ENCODE peak calls at places on chromosomes 13 and 19, in nine cellular contexts. T is heart right ventricle, U is tibial artery, O is GM12865, C is GM10248, A is glutamatergic neuron, P is body of pancreas, J is GM13976, Y is endothelial cell. M is an unnamed sample.

GRCh38 chr13:21150013-21150412 is 26.3 kb downstream of the SKA3 start:
- DNase-seq in T (no peak), U (no peak), O (no peak), C (no peak), A (no peak), P (no peak), J (no peak), Y (no peak), M (no peak)

GRCh38 chr19:35704218-35704617 is at the start of gene ZBTB32:
- DNase-seq in T (no peak), U (no peak), O (no peak), C (no peak), A (no peak), P (no peak), J (peak; percentile 37), Y (peak; percentile 37), M (peak; percentile 39)

GRCh38 chr19:34431681-34432402 is 3.7 kb downstream of the UBA2 start:
- DNase-seq in T (no peak), U (no peak), O (no peak), C (no peak), A (no peak), P (no peak), J (no peak), Y (no peak), M (no peak)

GRCh38 chr19:2040647-2041435 is 10.2 kb downstream of the MKNK2 start:
- DNase-seq in T (no peak), U (no peak), O (peak; percentile 19), C (no peak), A (peak; percentile 20), P (no peak), J (no peak), Y (no peak), M (no peak)

GRCh38 chr19:39926170-39926755 is 8.2 kb downstream of the FCGBP start:
- DNase-seq in T (no peak), U (no peak), O (no peak), C (no peak), A (no peak), P (no peak), J (no peak), Y (no peak), M (no peak)

GRCh38 chr19:30102666-30103065 is 160.6 kb downstream of the URI1 start:
- DNase-seq in T (no peak), U (no peak), O (no peak), C (no peak), A (no peak), P (no peak), J (no peak), Y (no peak), M (no peak)

GRCh38 chr13:76527041-76527440 is 359.2 kb downstream of the KCTD12 start:
- DNase-seq in T (no peak), U (no peak), O (no peak), C (no peak), A (no peak), P (no peak), J (no peak), Y (no peak), M (no peak)

GRCh38 chr13:87954116-87954515 is 282.9 kb downstream of the SLITRK5 start:
- DNase-seq in T (no peak), U (no peak), O (no peak), C (no peak), A (no peak), P (no peak), J (no peak), Y (no peak), M (no peak)

GRCh38 chr19:55273978-55274707 is 5.8 kb downstream of the HSPBP1 start:
- DNase-seq in T (no peak), U (no peak), O (no peak), C (no peak), A (no peak), P (no peak), J (no peak), Y (no peak), M (no peak)

GRCh38 chr13:19158006-19158405 is 23.6 kb downstream of the TUBA3C start:
- DNase-seq in T (no peak), U (no peak), O (no peak), C (no peak), A (no peak), P (no peak), J (peak; percentile 10), Y (no peak), M (peak; percentile 5)

GRCh38 chr19:16290692-16291091 is 33.9 kb upstream of the KLF2 start:
- DNase-seq in T (peak; percentile 23), U (no peak), O (no peak), C (no peak), A (no peak), P (no peak), J (no peak), Y (no peak), M (no peak)

GRCh38 chr13:111970501-111971155 is 96.3 kb upstream of the SOX1 start:
- DNase-seq in T (no peak), U (no peak), O (no peak), C (no peak), A (no peak), P (no peak), J (no peak), Y (no peak), M (no peak)

GRCh38 chr19:3644351-3645066 is 17.9 kb upstream of the CACTIN start:
- DNase-seq in T (no peak), U (no peak), O (no peak), C (no peak), A (no peak), P (no peak), J (no peak), Y (no peak), M (no peak)

DNA sequence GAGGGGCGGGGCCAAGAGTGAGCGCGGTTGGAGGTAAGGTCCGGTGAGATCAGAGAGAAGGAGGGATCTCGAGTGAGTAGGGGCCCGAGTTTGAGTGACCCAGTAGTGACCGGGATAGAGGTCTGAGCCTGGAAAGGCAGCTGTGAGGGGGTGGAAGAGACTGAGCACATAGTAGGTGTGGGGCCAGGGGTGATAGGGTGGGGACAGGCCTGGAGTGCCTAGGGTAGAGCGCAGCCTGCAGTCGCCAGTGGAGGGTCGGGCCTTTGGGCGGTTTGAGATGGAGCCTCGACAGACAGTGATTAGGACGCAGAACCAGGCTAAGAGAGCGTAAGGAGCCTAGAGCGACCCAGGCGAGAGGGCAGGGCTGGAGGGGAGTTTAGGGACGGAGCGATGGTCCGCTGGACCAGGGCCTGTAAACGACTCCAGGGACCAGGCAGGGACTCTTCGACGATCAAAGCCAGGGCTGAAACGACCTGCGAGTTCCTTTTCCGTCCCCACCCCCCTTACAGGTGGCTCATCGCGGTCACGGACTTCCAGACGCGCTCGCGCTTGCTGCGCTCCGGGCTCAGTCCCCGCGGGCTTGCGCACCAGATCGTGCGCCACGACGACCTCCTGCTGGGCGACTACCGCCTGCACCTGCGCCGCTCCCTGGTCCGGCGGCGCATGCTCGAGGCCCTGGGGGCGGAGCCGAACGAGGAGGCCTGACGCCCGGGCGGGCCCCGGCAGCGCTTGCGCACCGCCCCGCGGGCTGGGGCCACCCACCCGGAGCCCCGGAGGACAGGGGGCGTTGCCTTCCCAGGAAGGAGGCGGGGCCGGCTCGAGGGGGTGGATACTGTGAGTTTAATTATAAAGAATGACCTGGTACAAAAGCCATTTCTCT is 9.4 kb downstream of the C19orf81 start:
- DNase-seq in T (peak; percentile 68), U (no peak), O (no peak), C (peak; percentile 78), A (peak; percentile 97), P (peak; percentile 71), J (peak; percentile 74), Y (peak; percentile 51), M (peak; percentile 93)
- TF ChIP-seq CTCF in T (no peak), U (no peak), O (no peak), C (no peak), A (no peak), P (no peak), J (no peak), Y (no peak), M (no peak)

GRCh38 chr13:77565635-77566034 is 30.1 kb downstream of the SCEL start:
- DNase-seq in T (no peak), U (no peak), O (peak; percentile 58), C (peak; percentile 34), A (no peak), P (no peak), J (peak; percentile 36), Y (peak; percentile 12), M (peak; percentile 45)
- TF ChIP-seq CTCF in T (peak; percentile 48), U (no peak), O (peak; percentile 57), C (peak; percentile 53), A (peak; percentile 39), P (no peak), J (peak; percentile 41), Y (peak; percentile 17), M (peak; percentile 69)

DNA sequence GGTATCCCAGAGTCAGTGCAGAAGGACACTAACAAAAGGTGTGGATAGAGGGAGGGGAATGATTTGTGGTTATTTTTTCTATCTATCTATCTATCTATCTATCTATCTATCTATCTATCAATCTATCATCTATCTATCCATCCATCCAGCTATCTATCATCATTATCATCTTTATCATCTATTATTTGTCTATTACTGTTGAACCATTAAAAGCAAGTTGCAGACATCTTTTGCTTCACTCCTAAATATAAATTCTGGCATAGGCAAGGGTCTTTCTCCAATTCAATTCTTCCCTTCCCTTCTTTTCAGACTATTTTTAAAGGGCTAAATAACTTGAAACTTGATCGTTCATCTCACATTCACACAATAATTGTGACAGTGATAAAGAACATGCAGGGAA is 10.0 kb upstream of the LYPD5 start:
- DNase-seq in T (no peak), U (no peak), O (no peak), C (no peak), A (no peak), P (no peak), J (no peak), Y (no peak), M (no peak)
- TF ChIP-seq CTCF in T (no peak), U (no peak), O (no peak), C (no peak), A (no peak), P (no peak), J (no peak), Y (no peak), M (no peak)

GRCh38 chr19:28634031-28634328 is 579.0 kb downstream of the UQCRFS1 start:
- DNase-seq in T (no peak), U (no peak), O (no peak), C (no peak), A (no peak), P (no peak), J (no peak), Y (no peak), M (no peak)
- TF ChIP-seq CTCF in T (no peak), U (no peak), O (no peak), C (no peak), A (peak; percentile 64), P (no peak), J (no peak), Y (peak; percentile 49), M (no peak)

GRCh38 chr13:26605845-26606244 is 48.4 kb downstream of the WASF3 start:
- DNase-seq in T (no peak), U (no peak), O (peak; percentile 2), C (no peak), A (no peak), P (no peak), J (no peak), Y (peak; percentile 20), M (no peak)
- TF ChIP-seq CTCF in T (no peak), U (no peak), O (peak; percentile 19), C (no peak), A (no peak), P (no peak), J (no peak), Y (no peak), M (peak; percentile 21)

DNA sequence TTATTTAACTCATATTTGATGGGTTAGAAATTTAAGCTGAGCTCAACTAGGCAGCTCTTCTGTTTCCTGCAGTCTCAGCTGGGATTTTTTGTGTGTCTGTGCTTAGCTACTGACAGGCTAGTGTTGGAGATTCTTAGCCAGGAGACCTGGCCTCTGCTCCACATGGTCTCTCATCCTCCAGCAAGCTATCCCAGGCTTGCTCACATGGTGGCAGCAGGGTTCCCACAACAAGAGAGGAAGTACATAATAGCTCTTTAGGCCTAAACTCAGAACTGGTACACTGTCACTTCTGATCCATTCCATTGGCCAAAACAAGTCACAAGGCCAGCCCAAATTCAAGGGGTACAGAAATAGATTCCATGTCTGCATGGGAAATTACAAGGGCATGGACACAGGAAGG is 406.2 kb downstream of the SUCLA2 start:
- DNase-seq in T (no peak), U (no peak), O (peak; percentile 18), C (no peak), A (no peak), P (no peak), J (no peak), Y (no peak), M (no peak)
- TF ChIP-seq CTCF in T (no peak), U (no peak), O (no peak), C (no peak), A (no peak), P (no peak), J (no peak), Y (no peak), M (peak; percentile 21)

M was measured in GM13977.